ENCODE peak calls at places on chromosome 3, in six cellular contexts. M is H9, V is IMR-90, G is H1, W is mesenchymal stem cell, U is trophoblast cell. L is an unnamed sample.

GRCh38 chr3:60161334-60161733 is 1089.9 kb downstream of the FHIT start:
- DNase-seq in M (no peak), V (no peak), G (no peak), W (no peak), U (no peak), L (no peak)

GRCh38 chr3:57691411-57692133 is 1.3 kb downstream of the DENND6A start:
- DNase-seq in M (no peak), V (peak), G (no peak), W (peak), U (no peak), L (no peak)

GRCh38 chr3:42526616-42527367 is 24.3 kb downstream of the VIPR1 start:
- DNase-seq in M (no peak), V (no peak), G (no peak), W (no peak), U (no peak), L (no peak)

GRCh38 chr3:18559323-18559972 is 134.3 kb upstream of the SATB1 start:
- DNase-seq in M (peak), V (no peak), G (peak), W (peak), U (peak), L (peak)

GRCh38 chr3:100580147-100580546 is 29.3 kb upstream of the ADGRG7 start:
- DNase-seq in M (no peak), V (no peak), G (no peak), W (no peak), U (no peak), L (no peak)

GRCh38 chr3:160801386-160802118 is 45.5 kb downstream of the PPM1L start:
- DNase-seq in M (no peak), V (peak), G (no peak), W (peak), U (no peak), L (no peak)

GRCh38 chr3:128549283-128550112 is 56.5 kb upstream of the GATA2 start:
- DNase-seq in M (no peak), V (peak), G (no peak), W (peak), U (peak), L (no peak)

GRCh38 chr3:173395412-173396181 is 1.9 kb upstream of the NLGN1 start:
- DNase-seq in M (peak), V (peak), G (peak), W (peak), U (peak), L (peak)

GRCh38 chr3:94525039-94525438 is 462.2 kb downstream of the NSUN3 start:
- DNase-seq in M (peak), V (peak), G (no peak), W (peak), U (no peak), L (peak)

GRCh38 chr3:156812521-156813335 is 13.4 kb upstream of the LEKR1 start:
- DNase-seq in M (no peak), V (peak), G (no peak), W (peak), U (no peak), L (no peak)

GRCh38 chr3:100458814-100459213 is 33.6 kb upstream of the TMEM45A start:
- DNase-seq in M (no peak), V (no peak), G (no peak), W (no peak), U (no peak), L (no peak)

GRCh38 chr3:189355481-189356201 is 183.9 kb downstream of the TPRG1 start:
- DNase-seq in M (peak), V (peak), G (no peak), W (peak), U (peak), L (no peak)

GRCh38 chr3:128491900-128492352 is 1.1 kb downstream of the GATA2 start:
- DNase-seq in M (peak), V (no peak), G (no peak), W (peak), U (no peak), L (no peak)

GRCh38 chr3:51712963-51713362 is 6.1 kb downstream of the GRM2 start:
- DNase-seq in M (no peak), V (no peak), G (peak), W (no peak), U (no peak), L (no peak)

GRCh38 chr3:159762238-159762637 is 226.4 kb upstream of the IL12A start:
- DNase-seq in M (no peak), V (no peak), G (no peak), W (no peak), U (no peak), L (no peak)

GRCh38 chr3:151016421-151016820 is 43.9 kb upstream of the CLRN1 start:
- DNase-seq in M (no peak), V (peak), G (no peak), W (no peak), U (no peak), L (no peak)

GRCh38 chr3:48847586-48848423 is at the start of gene PRKAR2A:
- DNase-seq in M (peak), V (peak), G (peak), W (peak), U (peak), L (peak)

GRCh38 chr3:157388051-157388450 is 48.6 kb upstream of the PTX3 start:
- DNase-seq in M (no peak), V (peak), G (no peak), W (no peak), U (no peak), L (no peak)

GRCh38 chr3:39207361-39208192 is 15.2 kb upstream of the XIRP1 start:
- DNase-seq in M (no peak), V (no peak), G (no peak), W (peak), U (no peak), L (no peak)

GRCh38 chr3:132006605-132007204 is 28.1 kb downstream of the CPNE4 start:
- DNase-seq in M (peak), V (peak), G (peak), W (peak), U (peak), L (peak)

GRCh38 chr3:190339130-190339529 is 16.9 kb upstream of the CLDN1 start:
- DNase-seq in M (no peak), V (peak), G (no peak), W (peak), U (no peak), L (no peak)

GRCh38 chr3:177735441-177735840 is 538.2 kb upstream of the TBL1XR1 start:
- DNase-seq in M (no peak), V (no peak), G (no peak), W (no peak), U (no peak), L (no peak)

GRCh38 chr3:50610181-50610971 is 1.2 kb downstream of the CISH start:
- DNase-seq in M (no peak), V (no peak), G (no peak), W (no peak), U (no peak), L (no peak)

GRCh38 chr3:134149286-134149685 is 101.4 kb downstream of the RYK start:
- DNase-seq in M (no peak), V (no peak), G (no peak), W (no peak), U (peak), L (no peak)

GRCh38 chr3:38829404-38829803 is 13.4 kb upstream of the SCN10A start:
- DNase-seq in M (no peak), V (peak), G (no peak), W (peak), U (no peak), L (no peak)

GRCh38 chr3:126549861-126550487 is 8.8 kb downstream of the C3orf22 start:
- DNase-seq in M (peak), V (no peak), G (peak), W (no peak), U (no peak), L (no peak)

GRCh38 chr3:140927711-140928110 is 13.9 kb upstream of the SLC25A36 start:
- DNase-seq in M (no peak), V (no peak), G (no peak), W (no peak), U (peak), L (no peak)

GRCh38 chr3:87674397-87675161 is 384.2 kb downstream of the CGGBP1 start:
- DNase-seq in M (no peak), V (no peak), G (no peak), W (no peak), U (no peak), L (no peak)

GRCh38 chr3:66370179-66370578 is 130.6 kb downstream of the LRIG1 start:
- DNase-seq in M (no peak), V (no peak), G (no peak), W (no peak), U (no peak), L (no peak)

GRCh38 chr3:36365829-36366228 is 14.5 kb upstream of the STAC start:
- DNase-seq in M (no peak), V (no peak), G (no peak), W (no peak), U (no peak), L (no peak)

GRCh38 chr3:36364260-36364659 is 16.0 kb upstream of the STAC start:
- DNase-seq in M (no peak), V (no peak), G (no peak), W (no peak), U (no peak), L (no peak)

GRCh38 chr3:36362973-36363372 is 17.3 kb upstream of the STAC start:
- DNase-seq in M (peak), V (peak), G (no peak), W (peak), U (peak), L (no peak)

GRCh38 chr3:36366308-36366707 is 14.0 kb upstream of the STAC start:
- DNase-seq in M (no peak), V (no peak), G (no peak), W (no peak), U (no peak), L (no peak)

DNA sequence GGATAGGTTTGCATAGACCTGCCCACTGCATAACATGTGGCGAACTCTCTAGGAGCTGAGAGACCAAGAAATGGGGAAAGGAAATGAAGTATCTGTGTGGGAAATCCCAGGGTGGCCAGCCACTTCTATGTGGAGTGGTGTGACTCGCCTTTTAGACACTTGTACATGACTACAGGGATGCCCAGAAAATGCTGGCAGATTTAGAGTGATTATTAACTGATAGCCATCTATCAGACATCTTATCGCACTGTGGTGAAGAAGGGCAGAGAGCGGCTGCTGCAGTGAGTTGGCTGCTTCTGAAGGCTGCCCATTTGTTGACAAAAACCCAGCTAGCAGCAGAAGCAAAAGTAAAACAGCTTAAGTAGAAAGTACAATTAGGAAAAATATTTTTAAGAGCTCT is 18.1 kb upstream of the STAC start:
- DNase-seq in M (no peak), V (no peak), G (no peak), W (peak), U (no peak), L (no peak)
- H3K18ac ChIP-seq in M (no peak), V (no peak), G (no peak), W (no peak), U (no peak), L (no peak)

DNA sequence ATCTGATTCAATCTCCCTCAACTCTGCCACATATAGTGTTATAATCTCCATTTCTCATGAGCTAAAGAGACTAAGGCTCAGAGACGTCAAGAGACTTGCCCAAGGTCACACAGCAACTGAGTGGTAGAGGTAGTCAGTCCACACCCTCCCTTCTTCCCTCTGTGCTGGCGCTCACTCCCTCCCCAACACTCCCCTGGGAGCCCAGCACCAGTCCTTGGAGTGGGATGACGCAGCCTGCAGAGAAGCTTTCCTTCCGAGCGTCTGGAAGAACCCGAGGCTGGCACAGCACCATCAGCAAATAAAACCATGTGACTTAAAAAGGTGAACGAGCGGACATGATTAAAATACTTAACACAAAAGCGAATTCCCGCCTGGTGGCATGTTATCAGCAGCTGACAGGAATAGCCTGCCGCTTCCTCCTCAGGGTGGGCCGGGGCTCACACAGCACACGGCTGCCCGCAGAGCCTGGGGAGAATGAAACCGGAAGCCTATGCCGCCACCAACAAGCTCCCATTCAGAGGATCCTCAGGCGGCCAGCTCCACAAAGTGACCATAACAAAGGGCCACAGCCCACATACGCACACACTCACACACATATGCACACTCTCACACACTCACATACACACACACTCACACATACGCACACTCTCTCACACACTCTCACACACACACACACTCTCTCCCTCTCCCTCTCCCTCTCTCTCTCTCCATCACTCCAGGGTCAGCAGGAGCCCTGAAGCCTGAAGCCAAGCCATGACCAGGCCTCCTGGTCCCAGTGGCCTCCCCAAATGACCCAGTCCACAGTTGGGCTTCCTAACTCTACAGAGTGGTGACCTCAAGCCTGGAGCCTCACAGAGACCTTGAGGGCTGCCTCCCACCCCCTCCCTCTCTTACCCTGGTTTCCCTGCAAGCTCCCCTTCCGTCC is 120.5 kb downstream of the XXYLT1 start:
- DNase-seq in M (peak), V (peak), G (peak), W (peak), U (no peak), L (no peak)
- H2BK120ac ChIP-seq in M (no peak), V (peak), G (peak), W (peak), U (no peak), L (no peak)

DNA sequence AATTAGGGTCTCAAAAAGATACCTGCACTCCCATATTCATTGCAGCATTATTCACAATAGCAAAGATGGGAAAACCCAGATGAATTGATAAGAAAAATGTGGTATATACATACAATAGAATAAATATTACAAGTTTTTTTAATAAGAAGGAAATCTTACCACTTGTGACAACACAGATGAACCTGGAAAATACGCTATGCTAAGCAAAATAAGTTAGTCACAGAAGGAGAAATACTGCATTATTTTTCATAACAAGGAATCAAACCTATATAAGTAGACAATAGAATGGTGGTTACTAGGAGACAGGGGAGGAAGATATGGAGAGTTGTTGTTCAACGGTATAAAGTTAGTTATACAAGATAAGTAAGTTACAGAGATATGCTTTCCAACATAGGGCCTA is 130.0 kb downstream of the GSK3B start:
- DNase-seq in M (no peak), V (no peak), G (no peak), W (no peak), U (no peak), L (no peak)
- H4K91ac ChIP-seq in M (no peak), V (no peak), G (no peak), W (no peak), U (no peak), L (no peak)

GRCh38 chr3:186476541-186476940 is 67.6 kb downstream of the CRYGS start:
- DNase-seq in M (no peak), V (no peak), G (peak), W (no peak), U (no peak), L (no peak)
- H3K18ac ChIP-seq in M (no peak), V (peak), G (no peak), W (no peak), U (no peak), L (no peak)

GRCh38 chr3:164341086-164341485 is 737.2 kb downstream of the SI start:
- DNase-seq in M (no peak), V (no peak), G (no peak), W (no peak), U (no peak), L (no peak)
- H2BK120ac ChIP-seq in M (no peak), V (no peak), G (no peak), W (no peak), U (peak), L (no peak)

L was measured in neuronal stem cell.